ENCODE peak calls at places on chromosomes 3 and 15, in nine cellular contexts. One of them, this sample, is unnamed. For H3K9me3, the result is how much of the 10 kb centered on the place peaks cover.

GRCh38 chr3:50237133-50237651 is 1.2 kb downstream of the GNAI2 start:
- DNase-seq in CD8-positive, alpha-beta memory T cell: peak
- DNase-seq in GM23248: peak
- DNase-seq in tibial nerve: no peak
- DNase-seq in lower lobe of right lung: peak
- DNase-seq in DND-41: peak
- DNase-seq in T-helper 17 cell: no peak
- DNase-seq in HCT116: no peak
- DNase-seq in A549: no peak
- DNase-seq in this sample: peak

GRCh38 chr15:89494941-89495637 is 1.3 kb downstream of the RHCG start:
- DNase-seq in A549: peak
- DNase-seq in T-helper 17 cell: no peak
- DNase-seq in DND-41: no peak
- DNase-seq in HCT116: no peak
- DNase-seq in tibial nerve: no peak
- DNase-seq in CD8-positive, alpha-beta memory T cell: no peak
- DNase-seq in lower lobe of right lung: no peak
- DNase-seq in GM23248: peak
- DNase-seq in this sample: no peak

GRCh38 chr3:137105277-137105977 is 147.6 kb downstream of the IL20RB start:
- DNase-seq in HCT116: peak
- DNase-seq in tibial nerve: peak
- DNase-seq in GM23248: peak
- DNase-seq in DND-41: peak
- DNase-seq in lower lobe of right lung: no peak
- DNase-seq in T-helper 17 cell: no peak
- DNase-seq in CD8-positive, alpha-beta memory T cell: peak
- DNase-seq in A549: peak
- DNase-seq in this sample: no peak

GRCh38 chr3:172002512-172003078 is 36.8 kb upstream of the FNDC3B start:
- DNase-seq in HCT116: no peak
- DNase-seq in tibial nerve: no peak
- DNase-seq in GM23248: no peak
- DNase-seq in A549: no peak
- DNase-seq in lower lobe of right lung: no peak
- DNase-seq in T-helper 17 cell: no peak
- DNase-seq in DND-41: no peak
- DNase-seq in CD8-positive, alpha-beta memory T cell: no peak
- DNase-seq in this sample: no peak

GRCh38 chr15:90686435-90687218 is 30.5 kb upstream of the BLM start:
- DNase-seq in CD8-positive, alpha-beta memory T cell: peak
- DNase-seq in lower lobe of right lung: no peak
- DNase-seq in DND-41: peak
- DNase-seq in tibial nerve: no peak
- DNase-seq in A549: no peak
- DNase-seq in GM23248: no peak
- DNase-seq in HCT116: no peak
- DNase-seq in T-helper 17 cell: no peak
- DNase-seq in this sample: no peak

GRCh38 chr3:4582634-4583033 is 89.5 kb downstream of the ITPR1 start:
- DNase-seq in DND-41: no peak
- DNase-seq in GM23248: peak
- DNase-seq in lower lobe of right lung: no peak
- DNase-seq in tibial nerve: no peak
- DNase-seq in T-helper 17 cell: no peak
- DNase-seq in CD8-positive, alpha-beta memory T cell: no peak
- DNase-seq in A549: no peak
- DNase-seq in HCT116: no peak
- DNase-seq in this sample: no peak

GRCh38 chr15:80620931-80621330 is 74.2 kb upstream of the ABHD17C start:
- DNase-seq in CD8-positive, alpha-beta memory T cell: no peak
- DNase-seq in GM23248: peak
- DNase-seq in T-helper 17 cell: no peak
- DNase-seq in DND-41: no peak
- DNase-seq in lower lobe of right lung: no peak
- DNase-seq in A549: no peak
- DNase-seq in tibial nerve: no peak
- DNase-seq in HCT116: no peak
- DNase-seq in this sample: no peak

GRCh38 chr3:41364736-41365135 is 165.4 kb downstream of the CTNNB1 start:
- DNase-seq in tibial nerve: no peak
- DNase-seq in T-helper 17 cell: no peak
- DNase-seq in A549: no peak
- DNase-seq in CD8-positive, alpha-beta memory T cell: no peak
- DNase-seq in GM23248: peak
- DNase-seq in DND-41: no peak
- DNase-seq in HCT116: no peak
- DNase-seq in lower lobe of right lung: no peak
- DNase-seq in this sample: no peak

GRCh38 chr3:189305412-189305811 is 133.6 kb downstream of the TPRG1 start:
- DNase-seq in lower lobe of right lung: no peak
- DNase-seq in HCT116: no peak
- DNase-seq in GM23248: peak
- DNase-seq in T-helper 17 cell: no peak
- DNase-seq in A549: no peak
- DNase-seq in tibial nerve: no peak
- DNase-seq in CD8-positive, alpha-beta memory T cell: no peak
- DNase-seq in DND-41: no peak
- DNase-seq in this sample: no peak

GRCh38 chr3:194333212-194333980 is 17.7 kb downstream of the CPN2 start:
- DNase-seq in CD8-positive, alpha-beta memory T cell: peak
- DNase-seq in DND-41: peak
- DNase-seq in A549: peak
- DNase-seq in HCT116: peak
- DNase-seq in tibial nerve: peak
- DNase-seq in lower lobe of right lung: peak
- DNase-seq in T-helper 17 cell: peak
- DNase-seq in GM23248: peak
- DNase-seq in this sample: peak

GRCh38 chr3:120850326-120851295 is 57.4 kb upstream of the STXBP5L start:
- DNase-seq in T-helper 17 cell: no peak
- DNase-seq in HCT116: no peak
- DNase-seq in lower lobe of right lung: no peak
- DNase-seq in DND-41: no peak
- DNase-seq in GM23248: peak
- DNase-seq in tibial nerve: no peak
- DNase-seq in A549: no peak
- DNase-seq in CD8-positive, alpha-beta memory T cell: no peak
- DNase-seq in this sample: no peak

GRCh38 chr3:127373701-127374625 is 86.1 kb upstream of the PRR20G start:
- DNase-seq in DND-41: peak
- DNase-seq in A549: peak
- DNase-seq in T-helper 17 cell: no peak
- DNase-seq in GM23248: peak
- DNase-seq in CD8-positive, alpha-beta memory T cell: no peak
- DNase-seq in lower lobe of right lung: no peak
- DNase-seq in tibial nerve: no peak
- DNase-seq in HCT116: peak
- DNase-seq in this sample: no peak

GRCh38 chr15:80831192-80831591 is 52.0 kb downstream of the CEMIP start:
- DNase-seq in DND-41: no peak
- DNase-seq in GM23248: no peak
- DNase-seq in A549: no peak
- DNase-seq in CD8-positive, alpha-beta memory T cell: no peak
- DNase-seq in T-helper 17 cell: no peak
- DNase-seq in tibial nerve: no peak
- DNase-seq in HCT116: no peak
- DNase-seq in lower lobe of right lung: no peak
- DNase-seq in this sample: no peak

GRCh38 chr15:75809986-75810750 is 33.1 kb upstream of the UBE2Q2 start:
- DNase-seq in T-helper 17 cell: no peak
- DNase-seq in GM23248: peak
- DNase-seq in lower lobe of right lung: no peak
- DNase-seq in HCT116: peak
- DNase-seq in CD8-positive, alpha-beta memory T cell: no peak
- DNase-seq in A549: peak
- DNase-seq in DND-41: no peak
- DNase-seq in tibial nerve: no peak
- DNase-seq in this sample: no peak

GRCh38 chr3:7683431-7683830 is 818.2 kb upstream of the LMCD1 start:
- DNase-seq in HCT116: no peak
- DNase-seq in CD8-positive, alpha-beta memory T cell: no peak
- DNase-seq in A549: no peak
- DNase-seq in DND-41: no peak
- DNase-seq in T-helper 17 cell: no peak
- DNase-seq in tibial nerve: no peak
- DNase-seq in lower lobe of right lung: no peak
- DNase-seq in GM23248: no peak
- DNase-seq in this sample: no peak

GRCh38 chr3:7684193-7684592 is 817.4 kb upstream of the LMCD1 start:
- DNase-seq in DND-41: no peak
- DNase-seq in HCT116: no peak
- DNase-seq in T-helper 17 cell: no peak
- DNase-seq in CD8-positive, alpha-beta memory T cell: no peak
- DNase-seq in A549: no peak
- DNase-seq in GM23248: no peak
- DNase-seq in lower lobe of right lung: no peak
- DNase-seq in tibial nerve: no peak
- DNase-seq in this sample: no peak

GRCh38 chr3:7687428-7688147 is 814.0 kb upstream of the LMCD1 start:
- DNase-seq in lower lobe of right lung: no peak
- DNase-seq in HCT116: no peak
- DNase-seq in GM23248: no peak
- DNase-seq in DND-41: no peak
- DNase-seq in T-helper 17 cell: no peak
- DNase-seq in CD8-positive, alpha-beta memory T cell: no peak
- DNase-seq in A549: no peak
- DNase-seq in tibial nerve: no peak
- DNase-seq in this sample: no peak

GRCh38 chr3:7682822-7683229 is 818.8 kb upstream of the LMCD1 start:
- DNase-seq in A549: no peak
- DNase-seq in T-helper 17 cell: no peak
- DNase-seq in CD8-positive, alpha-beta memory T cell: no peak
- DNase-seq in DND-41: no peak
- DNase-seq in GM23248: peak
- DNase-seq in tibial nerve: peak
- DNase-seq in lower lobe of right lung: peak
- DNase-seq in HCT116: peak
- DNase-seq in this sample: no peak
- H3K9me3 ChIP-seq in A549: under half
- H3K9me3 ChIP-seq in T-helper 17 cell: under half
- H3K9me3 ChIP-seq in CD8-positive, alpha-beta memory T cell: under half
- H3K9me3 ChIP-seq in DND-41: under half
- H3K9me3 ChIP-seq in GM23248: under half
- H3K9me3 ChIP-seq in tibial nerve: under half
- H3K9me3 ChIP-seq in lower lobe of right lung: under half
- H3K9me3 ChIP-seq in HCT116: under half
- H3K9me3 ChIP-seq in this sample: under half

DNA sequence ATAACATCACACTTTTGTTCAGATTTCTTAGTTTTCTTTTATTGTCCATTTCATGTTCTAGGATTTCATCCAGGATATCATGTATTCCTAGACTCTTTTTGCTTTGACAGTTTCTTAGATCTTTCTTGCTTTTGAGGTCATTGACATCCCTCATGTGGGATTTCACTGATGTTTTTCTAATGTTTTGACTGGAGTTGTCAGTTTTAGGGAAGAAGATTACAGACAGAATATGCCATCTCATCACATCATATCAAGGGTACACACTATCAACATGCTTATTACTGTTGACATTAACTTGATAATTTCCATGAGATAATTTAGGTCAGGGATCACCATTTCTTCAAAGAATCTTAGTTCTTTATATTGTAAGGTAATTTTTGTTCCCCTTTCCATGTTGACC is 101.7 kb downstream of the NPAP1 start:
- DNase-seq in T-helper 17 cell: no peak
- DNase-seq in CD8-positive, alpha-beta memory T cell: no peak
- DNase-seq in DND-41: no peak
- DNase-seq in A549: no peak
- DNase-seq in HCT116: no peak
- DNase-seq in tibial nerve: no peak
- DNase-seq in lower lobe of right lung: no peak
- DNase-seq in GM23248: no peak
- DNase-seq in this sample: no peak
- H3K9me3 ChIP-seq in T-helper 17 cell: under half
- H3K9me3 ChIP-seq in CD8-positive, alpha-beta memory T cell: under half
- H3K9me3 ChIP-seq in DND-41: under half
- H3K9me3 ChIP-seq in A549: under half
- H3K9me3 ChIP-seq in HCT116: under half
- H3K9me3 ChIP-seq in tibial nerve: under half
- H3K9me3 ChIP-seq in lower lobe of right lung: under half
- H3K9me3 ChIP-seq in GM23248: under half
- H3K9me3 ChIP-seq in this sample: under half

DNA sequence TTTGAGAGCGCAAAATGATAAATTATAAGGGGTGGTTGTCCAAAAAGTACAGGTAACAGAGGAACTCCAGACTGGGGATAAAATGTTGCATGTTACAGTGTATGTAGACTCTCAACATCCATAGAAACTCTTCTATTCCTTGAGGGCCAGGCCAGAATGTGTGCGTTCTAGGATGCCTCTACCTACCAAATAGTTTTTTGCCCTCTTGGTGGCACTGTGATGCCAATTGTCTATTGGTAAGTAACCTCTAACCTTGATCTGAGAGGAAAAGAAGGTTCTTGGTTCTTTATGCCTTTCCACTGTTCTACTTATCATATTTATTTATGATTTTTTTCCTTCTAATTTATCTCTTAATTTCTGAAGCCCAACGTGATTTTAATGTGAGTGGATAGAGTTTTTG is 424.6 kb downstream of the GRM7 start:
- DNase-seq in T-helper 17 cell: no peak
- DNase-seq in tibial nerve: no peak
- DNase-seq in GM23248: no peak
- DNase-seq in A549: no peak
- DNase-seq in HCT116: peak
- DNase-seq in DND-41: no peak
- DNase-seq in CD8-positive, alpha-beta memory T cell: no peak
- DNase-seq in lower lobe of right lung: no peak
- DNase-seq in this sample: no peak
- H3K9me3 ChIP-seq in T-helper 17 cell: under half
- H3K9me3 ChIP-seq in tibial nerve: under half
- H3K9me3 ChIP-seq in GM23248: under half
- H3K9me3 ChIP-seq in A549: under half
- H3K9me3 ChIP-seq in HCT116: under half
- H3K9me3 ChIP-seq in DND-41: under half
- H3K9me3 ChIP-seq in CD8-positive, alpha-beta memory T cell: under half
- H3K9me3 ChIP-seq in lower lobe of right lung: under half
- H3K9me3 ChIP-seq in this sample: under half

DNA sequence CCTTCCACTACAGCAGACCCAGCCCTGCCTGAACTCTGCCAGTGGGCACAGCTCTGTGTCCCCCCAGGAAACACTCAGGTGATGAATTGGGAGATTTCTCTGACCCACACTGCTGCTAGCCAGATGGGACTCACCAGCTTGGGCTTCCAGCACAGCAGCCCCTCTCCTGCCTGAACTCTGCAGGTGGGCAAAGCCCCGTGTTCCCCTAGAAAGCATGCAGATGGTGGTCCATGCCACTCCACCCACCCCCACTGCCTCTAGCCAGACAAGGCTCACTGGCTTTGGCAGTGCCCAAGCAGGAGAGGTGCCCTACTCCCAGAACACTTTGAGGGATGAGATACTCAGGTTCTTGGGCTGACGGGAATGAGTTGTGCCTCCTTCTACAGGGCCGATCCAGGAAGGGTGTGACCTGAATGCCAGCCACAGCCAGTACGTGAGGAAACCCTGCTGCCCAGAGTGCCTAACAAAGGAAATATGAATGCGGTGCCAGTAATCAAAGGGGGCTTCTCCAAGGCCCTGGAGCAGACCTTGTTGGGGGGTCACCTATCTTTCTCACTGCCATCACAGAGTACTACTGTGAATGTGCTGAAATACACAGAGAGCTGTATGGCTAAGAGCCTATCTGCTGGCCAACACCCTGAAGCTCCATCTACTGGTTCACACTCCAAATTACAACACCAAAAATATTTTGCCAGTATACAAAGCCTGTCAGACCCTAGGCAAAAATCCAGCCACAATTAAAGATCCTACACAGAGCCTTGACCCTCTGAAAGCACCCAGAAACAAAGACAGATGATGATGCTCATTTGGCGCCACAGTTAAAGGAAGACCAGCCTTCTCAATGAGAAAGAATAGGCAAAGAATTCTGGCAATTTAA is 61.9 kb downstream of the BTLA start:
- DNase-seq in A549: no peak
- DNase-seq in GM23248: peak
- DNase-seq in lower lobe of right lung: no peak
- DNase-seq in CD8-positive, alpha-beta memory T cell: no peak
- DNase-seq in T-helper 17 cell: no peak
- DNase-seq in DND-41: peak
- DNase-seq in HCT116: peak
- DNase-seq in tibial nerve: no peak
- DNase-seq in this sample: no peak
- H3K9me3 ChIP-seq in A549: under half
- H3K9me3 ChIP-seq in GM23248: under half
- H3K9me3 ChIP-seq in lower lobe of right lung: under half
- H3K9me3 ChIP-seq in CD8-positive, alpha-beta memory T cell: under half
- H3K9me3 ChIP-seq in T-helper 17 cell: under half
- H3K9me3 ChIP-seq in DND-41: under half
- H3K9me3 ChIP-seq in HCT116: under half
- H3K9me3 ChIP-seq in tibial nerve: under half
- H3K9me3 ChIP-seq in this sample: under half